ENCODE peak calls at places on chromosomes 7 and 10, in ten cellular contexts. One of them, this sample, is unnamed. For H3K9me3, the result is how much of the 10 kb centered on the place peaks cover.

GRCh38 chr7:64101943-64102655 is 56.9 kb downstream of the ZNF727 start:
- DNase-seq in heart left ventricle: no peak
- DNase-seq in body of pancreas: no peak
- DNase-seq in breast epithelium: no peak
- DNase-seq in A549: no peak
- DNase-seq in spleen: no peak
- DNase-seq in ovary: no peak
- DNase-seq in transverse colon: no peak
- DNase-seq in gastrocnemius medialis: no peak
- DNase-seq in right lobe of liver: no peak
- DNase-seq in this sample: no peak

GRCh38 chr7:30863694-30864011 is 48.0 kb upstream of the AQP1 start:
- DNase-seq in heart left ventricle: no peak
- DNase-seq in body of pancreas: no peak
- DNase-seq in breast epithelium: no peak
- DNase-seq in A549: no peak
- DNase-seq in spleen: no peak
- DNase-seq in ovary: no peak
- DNase-seq in transverse colon: no peak
- DNase-seq in gastrocnemius medialis: no peak
- DNase-seq in right lobe of liver: no peak
- DNase-seq in this sample: no peak

GRCh38 chr10:69807696-69808095 is 6.0 kb downstream of the COL13A1 start:
- DNase-seq in heart left ventricle: no peak
- DNase-seq in body of pancreas: no peak
- DNase-seq in breast epithelium: no peak
- DNase-seq in A549: no peak
- DNase-seq in spleen: peak
- DNase-seq in ovary: no peak
- DNase-seq in transverse colon: no peak
- DNase-seq in gastrocnemius medialis: no peak
- DNase-seq in right lobe of liver: no peak
- DNase-seq in this sample: no peak

GRCh38 chr7:32415519-32415918 is 74.7 kb downstream of the LSM5 start:
- DNase-seq in heart left ventricle: no peak
- DNase-seq in body of pancreas: no peak
- DNase-seq in breast epithelium: no peak
- DNase-seq in A549: no peak
- DNase-seq in spleen: no peak
- DNase-seq in ovary: no peak
- DNase-seq in transverse colon: no peak
- DNase-seq in gastrocnemius medialis: no peak
- DNase-seq in right lobe of liver: no peak
- DNase-seq in this sample: no peak

GRCh38 chr7:151689196-151689971 is 169.7 kb upstream of the RHEB start:
- DNase-seq in heart left ventricle: peak
- DNase-seq in body of pancreas: peak
- DNase-seq in breast epithelium: peak
- DNase-seq in A549: no peak
- DNase-seq in spleen: peak
- DNase-seq in ovary: no peak
- DNase-seq in transverse colon: no peak
- DNase-seq in gastrocnemius medialis: peak
- DNase-seq in right lobe of liver: no peak
- DNase-seq in this sample: no peak

GRCh38 chr10:36666451-36666850 is 458.9 kb upstream of the ANKRD30A start:
- DNase-seq in heart left ventricle: no peak
- DNase-seq in body of pancreas: no peak
- DNase-seq in breast epithelium: no peak
- DNase-seq in A549: no peak
- DNase-seq in spleen: no peak
- DNase-seq in ovary: no peak
- DNase-seq in transverse colon: no peak
- DNase-seq in gastrocnemius medialis: no peak
- DNase-seq in right lobe of liver: no peak
- DNase-seq in this sample: no peak

GRCh38 chr7:43462836-43463235 is 120.1 kb upstream of the STK17A start:
- DNase-seq in heart left ventricle: no peak
- DNase-seq in body of pancreas: no peak
- DNase-seq in breast epithelium: no peak
- DNase-seq in A549: no peak
- DNase-seq in spleen: no peak
- DNase-seq in ovary: no peak
- DNase-seq in transverse colon: no peak
- DNase-seq in gastrocnemius medialis: no peak
- DNase-seq in right lobe of liver: no peak
- DNase-seq in this sample: no peak

GRCh38 chr10:123945506-123945905 is 53.9 kb upstream of the CPXM2 start:
- DNase-seq in heart left ventricle: no peak
- DNase-seq in body of pancreas: no peak
- DNase-seq in breast epithelium: no peak
- DNase-seq in A549: no peak
- DNase-seq in spleen: no peak
- DNase-seq in ovary: no peak
- DNase-seq in transverse colon: no peak
- DNase-seq in gastrocnemius medialis: no peak
- DNase-seq in right lobe of liver: no peak
- DNase-seq in this sample: no peak

GRCh38 chr7:158321056-158321700 is 266.4 kb downstream of the PTPRN2 start:
- DNase-seq in heart left ventricle: no peak
- DNase-seq in body of pancreas: no peak
- DNase-seq in breast epithelium: no peak
- DNase-seq in A549: no peak
- DNase-seq in spleen: peak
- DNase-seq in ovary: no peak
- DNase-seq in transverse colon: no peak
- DNase-seq in gastrocnemius medialis: no peak
- DNase-seq in right lobe of liver: no peak
- DNase-seq in this sample: no peak

GRCh38 chr7:158323741-158324396 is 263.8 kb downstream of the PTPRN2 start:
- DNase-seq in heart left ventricle: no peak
- DNase-seq in body of pancreas: no peak
- DNase-seq in breast epithelium: no peak
- DNase-seq in A549: no peak
- DNase-seq in spleen: peak
- DNase-seq in ovary: no peak
- DNase-seq in transverse colon: no peak
- DNase-seq in gastrocnemius medialis: no peak
- DNase-seq in right lobe of liver: no peak
- DNase-seq in this sample: no peak

GRCh38 chr7:158320328-158320727 is 267.3 kb downstream of the PTPRN2 start:
- DNase-seq in heart left ventricle: no peak
- DNase-seq in body of pancreas: no peak
- DNase-seq in breast epithelium: no peak
- DNase-seq in A549: no peak
- DNase-seq in spleen: peak
- DNase-seq in ovary: no peak
- DNase-seq in transverse colon: no peak
- DNase-seq in gastrocnemius medialis: no peak
- DNase-seq in right lobe of liver: no peak
- DNase-seq in this sample: no peak

GRCh38 chr7:158322616-158323530 is 264.8 kb downstream of the PTPRN2 start:
- DNase-seq in heart left ventricle: no peak
- DNase-seq in body of pancreas: no peak
- DNase-seq in breast epithelium: no peak
- DNase-seq in A549: no peak
- DNase-seq in spleen: peak
- DNase-seq in ovary: no peak
- DNase-seq in transverse colon: no peak
- DNase-seq in gastrocnemius medialis: no peak
- DNase-seq in right lobe of liver: no peak
- DNase-seq in this sample: no peak

GRCh38 chr7:158321936-158322615 is 265.5 kb downstream of the PTPRN2 start:
- DNase-seq in heart left ventricle: no peak
- DNase-seq in body of pancreas: no peak
- DNase-seq in breast epithelium: no peak
- DNase-seq in A549: no peak
- DNase-seq in spleen: peak
- DNase-seq in ovary: no peak
- DNase-seq in transverse colon: no peak
- DNase-seq in gastrocnemius medialis: no peak
- DNase-seq in right lobe of liver: no peak
- DNase-seq in this sample: no peak
- H3K9me3 ChIP-seq in heart left ventricle: under half
- H3K9me3 ChIP-seq in body of pancreas: under half
- H3K9me3 ChIP-seq in breast epithelium: under half
- H3K9me3 ChIP-seq in A549: under half
- H3K9me3 ChIP-seq in spleen: under half
- H3K9me3 ChIP-seq in ovary: under half
- H3K9me3 ChIP-seq in transverse colon: under half
- H3K9me3 ChIP-seq in gastrocnemius medialis: under half
- H3K9me3 ChIP-seq in right lobe of liver: under half
- H3K9me3 ChIP-seq in this sample: under half

GRCh38 chr7:57424515-57425238 is 25.3 kb upstream of the ZNF716 start:
- DNase-seq in heart left ventricle: no peak
- DNase-seq in body of pancreas: no peak
- DNase-seq in breast epithelium: no peak
- DNase-seq in A549: no peak
- DNase-seq in spleen: no peak
- DNase-seq in ovary: no peak
- DNase-seq in transverse colon: no peak
- DNase-seq in gastrocnemius medialis: no peak
- DNase-seq in right lobe of liver: no peak
- DNase-seq in this sample: no peak

GRCh38 chr7:57423768-57424167 is 26.2 kb upstream of the ZNF716 start:
- DNase-seq in heart left ventricle: no peak
- DNase-seq in body of pancreas: no peak
- DNase-seq in breast epithelium: no peak
- DNase-seq in A549: no peak
- DNase-seq in spleen: no peak
- DNase-seq in ovary: no peak
- DNase-seq in transverse colon: no peak
- DNase-seq in gastrocnemius medialis: no peak
- DNase-seq in right lobe of liver: no peak
- DNase-seq in this sample: no peak

GRCh38 chr7:57425969-57426628 is 23.9 kb upstream of the ZNF716 start:
- DNase-seq in heart left ventricle: no peak
- DNase-seq in body of pancreas: no peak
- DNase-seq in breast epithelium: no peak
- DNase-seq in A549: no peak
- DNase-seq in spleen: no peak
- DNase-seq in ovary: no peak
- DNase-seq in transverse colon: no peak
- DNase-seq in gastrocnemius medialis: no peak
- DNase-seq in right lobe of liver: no peak
- DNase-seq in this sample: no peak

GRCh38 chr7:57426629-57427003 is 23.4 kb upstream of the ZNF716 start:
- DNase-seq in heart left ventricle: no peak
- DNase-seq in body of pancreas: no peak
- DNase-seq in breast epithelium: no peak
- DNase-seq in A549: no peak
- DNase-seq in spleen: no peak
- DNase-seq in ovary: no peak
- DNase-seq in transverse colon: no peak
- DNase-seq in gastrocnemius medialis: no peak
- DNase-seq in right lobe of liver: no peak
- DNase-seq in this sample: no peak

DNA sequence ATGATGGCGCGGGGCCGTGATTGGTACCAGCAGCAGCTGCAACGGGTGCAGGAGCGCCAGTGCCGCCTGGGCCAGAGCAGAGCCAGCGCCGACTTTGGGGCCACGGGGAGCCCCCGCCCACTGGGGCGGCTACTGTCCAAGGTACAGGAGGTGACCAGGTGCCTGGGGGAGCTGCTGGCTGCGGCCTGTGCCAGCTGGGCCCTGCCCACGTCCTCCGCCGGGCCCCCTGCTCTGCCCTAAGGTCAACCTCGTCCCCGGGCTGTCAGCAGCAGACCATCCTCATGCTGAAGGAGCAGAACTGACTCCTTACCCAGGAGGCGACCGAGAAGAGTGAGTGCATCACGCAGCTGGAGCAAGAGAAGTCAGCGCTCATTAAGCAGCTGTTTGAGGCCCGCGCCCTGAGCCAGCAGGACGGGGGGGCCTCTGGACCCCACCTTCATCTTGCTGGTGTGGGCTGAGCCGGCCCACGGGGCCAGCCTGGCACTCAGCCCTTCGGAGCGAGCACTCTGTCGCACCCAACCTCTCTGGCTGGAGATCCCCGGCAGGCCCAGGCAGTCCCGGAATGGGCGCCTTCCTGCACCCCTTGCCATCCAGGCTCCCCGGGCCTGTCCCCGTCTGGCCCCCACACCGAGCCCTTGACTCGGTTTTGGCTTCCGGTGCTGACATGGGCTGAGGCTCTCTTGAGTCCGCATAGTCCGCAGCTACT is 24.6 kb upstream of the ZNF716 start:
- DNase-seq in heart left ventricle: no peak
- DNase-seq in body of pancreas: no peak
- DNase-seq in breast epithelium: no peak
- DNase-seq in A549: no peak
- DNase-seq in spleen: no peak
- DNase-seq in ovary: no peak
- DNase-seq in transverse colon: no peak
- DNase-seq in gastrocnemius medialis: no peak
- DNase-seq in right lobe of liver: no peak
- DNase-seq in this sample: no peak
- TF ChIP-seq POLR2A in heart left ventricle: no peak
- TF ChIP-seq POLR2A in body of pancreas: no peak
- TF ChIP-seq POLR2A in breast epithelium: no peak
- TF ChIP-seq POLR2A in A549: no peak
- TF ChIP-seq POLR2A in spleen: no peak
- TF ChIP-seq POLR2A in ovary: no peak
- TF ChIP-seq POLR2A in transverse colon: no peak
- TF ChIP-seq POLR2A in gastrocnemius medialis: no peak
- TF ChIP-seq POLR2A in right lobe of liver: no peak
- TF ChIP-seq POLR2A in this sample: no peak

GRCh38 chr7:75971961-75972763 is 22.2 kb downstream of the TMEM120A start:
- DNase-seq in heart left ventricle: peak
- DNase-seq in body of pancreas: no peak
- DNase-seq in breast epithelium: no peak
- DNase-seq in A549: peak
- DNase-seq in spleen: peak
- DNase-seq in ovary: no peak
- DNase-seq in transverse colon: no peak
- DNase-seq in gastrocnemius medialis: peak
- DNase-seq in right lobe of liver: peak
- DNase-seq in this sample: no peak
- TF ChIP-seq CTCF in heart left ventricle: no peak
- TF ChIP-seq CTCF in body of pancreas: no peak
- TF ChIP-seq CTCF in breast epithelium: no peak
- TF ChIP-seq CTCF in A549: no peak
- TF ChIP-seq CTCF in spleen: peak
- TF ChIP-seq CTCF in ovary: no peak
- TF ChIP-seq CTCF in transverse colon: no peak
- TF ChIP-seq CTCF in gastrocnemius medialis: peak
- TF ChIP-seq CTCF in right lobe of liver: no peak
- TF ChIP-seq CTCF in this sample: no peak

GRCh38 chr7:25860206-25860881 is 291.7 kb upstream of the NFE2L3 start:
- DNase-seq in heart left ventricle: no peak
- DNase-seq in body of pancreas: no peak
- DNase-seq in breast epithelium: no peak
- DNase-seq in A549: no peak
- DNase-seq in spleen: no peak
- DNase-seq in ovary: no peak
- DNase-seq in transverse colon: no peak
- DNase-seq in gastrocnemius medialis: no peak
- DNase-seq in right lobe of liver: no peak
- DNase-seq in this sample: no peak

GRCh38 chr7:25858562-25859411 is 293.2 kb upstream of the NFE2L3 start:
- DNase-seq in heart left ventricle: no peak
- DNase-seq in body of pancreas: no peak
- DNase-seq in breast epithelium: no peak
- DNase-seq in A549: no peak
- DNase-seq in spleen: no peak
- DNase-seq in ovary: no peak
- DNase-seq in transverse colon: peak
- DNase-seq in gastrocnemius medialis: no peak
- DNase-seq in right lobe of liver: no peak
- DNase-seq in this sample: no peak

GRCh38 chr7:25859732-25860131 is 292.3 kb upstream of the NFE2L3 start:
- DNase-seq in heart left ventricle: no peak
- DNase-seq in body of pancreas: no peak
- DNase-seq in breast epithelium: no peak
- DNase-seq in A549: no peak
- DNase-seq in spleen: no peak
- DNase-seq in ovary: no peak
- DNase-seq in transverse colon: no peak
- DNase-seq in gastrocnemius medialis: no peak
- DNase-seq in right lobe of liver: no peak
- DNase-seq in this sample: no peak

GRCh38 chr7:25858200-25858561 is 293.8 kb upstream of the NFE2L3 start:
- DNase-seq in heart left ventricle: no peak
- DNase-seq in body of pancreas: no peak
- DNase-seq in breast epithelium: no peak
- DNase-seq in A549: no peak
- DNase-seq in spleen: no peak
- DNase-seq in ovary: no peak
- DNase-seq in transverse colon: no peak
- DNase-seq in gastrocnemius medialis: no peak
- DNase-seq in right lobe of liver: no peak
- DNase-seq in this sample: no peak

DNA sequence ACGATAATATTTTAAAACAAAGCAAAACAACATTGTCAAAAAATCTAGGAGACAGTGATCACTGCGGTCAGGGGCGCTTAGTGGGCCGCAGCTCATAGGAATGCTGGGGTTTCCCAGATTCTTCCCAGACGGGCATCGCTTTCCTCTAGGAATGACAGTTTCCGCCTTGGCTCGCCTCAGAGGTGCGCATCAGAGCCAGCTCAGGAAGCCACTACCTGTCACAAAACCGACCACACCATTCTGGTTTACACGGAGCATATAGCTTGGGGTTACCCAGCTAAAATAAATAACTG is 292.6 kb upstream of the NFE2L3 start:
- DNase-seq in heart left ventricle: no peak
- DNase-seq in body of pancreas: no peak
- DNase-seq in breast epithelium: no peak
- DNase-seq in A549: no peak
- DNase-seq in spleen: no peak
- DNase-seq in ovary: no peak
- DNase-seq in transverse colon: no peak
- DNase-seq in gastrocnemius medialis: no peak
- DNase-seq in right lobe of liver: no peak
- DNase-seq in this sample: no peak
- H3K9me3 ChIP-seq in heart left ventricle: under half
- H3K9me3 ChIP-seq in body of pancreas: under half
- H3K9me3 ChIP-seq in breast epithelium: under half
- H3K9me3 ChIP-seq in A549: under half
- H3K9me3 ChIP-seq in spleen: half or more
- H3K9me3 ChIP-seq in ovary: under half
- H3K9me3 ChIP-seq in transverse colon: under half
- H3K9me3 ChIP-seq in gastrocnemius medialis: under half
- H3K9me3 ChIP-seq in right lobe of liver: under half
- H3K9me3 ChIP-seq in this sample: under half